ENCODE peak calls at places on chromosome 7, in four cellular contexts. One of them, this sample, is unnamed. For H3K4me1, the result is how much of the 10 kb centered on the place peaks cover.

GRCh38 chr7:79833616-79834015 is 301.0 kb upstream of the GNAI1 start:
- DNase-seq in mesendoderm: no peak
- DNase-seq in body of pancreas: no peak
- DNase-seq in fibroblast of lung: no peak
- DNase-seq in this sample: no peak

GRCh38 chr7:50379082-50379481 is 71.1 kb downstream of the FIGNL1 start:
- DNase-seq in mesendoderm: peak
- DNase-seq in body of pancreas: no peak
- DNase-seq in fibroblast of lung: no peak
- DNase-seq in this sample: peak

GRCh38 chr7:16847381-16847860 is 34.4 kb downstream of the AGR3 start:
- DNase-seq in mesendoderm: peak
- DNase-seq in body of pancreas: peak
- DNase-seq in fibroblast of lung: no peak
- DNase-seq in this sample: peak

GRCh38 chr7:25672476-25672875 is 444.2 kb upstream of the NPVF start:
- DNase-seq in mesendoderm: no peak
- DNase-seq in body of pancreas: no peak
- DNase-seq in fibroblast of lung: no peak
- DNase-seq in this sample: no peak

GRCh38 chr7:150379590-150380379 is 655 bp downstream of the ZNF775 start:
- DNase-seq in mesendoderm: no peak
- DNase-seq in body of pancreas: no peak
- DNase-seq in fibroblast of lung: peak
- DNase-seq in this sample: no peak

GRCh38 chr7:99625961-99626360 is 9.2 kb downstream of the ZSCAN25 start:
- DNase-seq in mesendoderm: no peak
- DNase-seq in body of pancreas: no peak
- DNase-seq in fibroblast of lung: no peak
- DNase-seq in this sample: no peak

GRCh38 chr7:142583424-142583823 is 165.8 kb upstream of the PRSS1 start:
- DNase-seq in mesendoderm: peak
- DNase-seq in body of pancreas: peak
- DNase-seq in fibroblast of lung: peak
- DNase-seq in this sample: peak

GRCh38 chr7:130910949-130911944 is 177.2 kb upstream of the KLF14 start:
- DNase-seq in mesendoderm: no peak
- DNase-seq in body of pancreas: no peak
- DNase-seq in fibroblast of lung: peak
- DNase-seq in this sample: no peak

GRCh38 chr7:83691095-83691494 is 42.2 kb upstream of the SEMA3E start:
- DNase-seq in mesendoderm: peak
- DNase-seq in body of pancreas: no peak
- DNase-seq in fibroblast of lung: no peak
- DNase-seq in this sample: no peak

GRCh38 chr7:113209449-113210203 is 91.3 kb upstream of the SMIM30 start:
- DNase-seq in mesendoderm: peak
- DNase-seq in body of pancreas: no peak
- DNase-seq in fibroblast of lung: peak
- DNase-seq in this sample: peak

DNA sequence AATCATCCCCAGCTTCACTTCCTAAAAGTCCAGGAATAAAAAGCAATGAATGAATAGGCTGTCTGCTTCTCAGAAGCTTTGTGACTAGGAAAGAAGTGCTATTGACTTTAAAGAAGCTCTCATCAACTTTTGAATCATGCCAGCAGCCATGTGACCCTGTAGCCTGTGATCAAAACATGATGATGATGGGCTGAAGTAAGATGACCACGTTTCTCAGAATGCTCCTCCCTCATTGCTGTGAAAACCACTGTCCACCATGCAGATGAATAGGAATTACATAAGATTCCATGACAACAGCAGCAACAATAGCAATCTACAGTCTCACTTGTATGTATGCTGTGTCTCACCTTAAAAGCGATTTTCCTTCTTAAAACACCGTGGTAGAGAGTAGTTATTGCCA is 228.4 kb downstream of the TRIL start:
- DNase-seq in mesendoderm: no peak
- DNase-seq in body of pancreas: no peak
- DNase-seq in fibroblast of lung: no peak
- DNase-seq in this sample: no peak
- H3K4me1 ChIP-seq in mesendoderm: under half
- H3K4me1 ChIP-seq in body of pancreas: under half
- H3K4me1 ChIP-seq in fibroblast of lung: under half
- H3K4me1 ChIP-seq in this sample: under half

GRCh38 chr7:82690944-82691343 is 247.4 kb upstream of the CACNA2D1 start:
- DNase-seq in mesendoderm: no peak
- DNase-seq in body of pancreas: no peak
- DNase-seq in fibroblast of lung: no peak
- DNase-seq in this sample: no peak
- H3K27ac ChIP-seq in mesendoderm: no peak
- H3K27ac ChIP-seq in body of pancreas: no peak
- H3K27ac ChIP-seq in fibroblast of lung: no peak
- H3K27ac ChIP-seq in this sample: no peak

DNA sequence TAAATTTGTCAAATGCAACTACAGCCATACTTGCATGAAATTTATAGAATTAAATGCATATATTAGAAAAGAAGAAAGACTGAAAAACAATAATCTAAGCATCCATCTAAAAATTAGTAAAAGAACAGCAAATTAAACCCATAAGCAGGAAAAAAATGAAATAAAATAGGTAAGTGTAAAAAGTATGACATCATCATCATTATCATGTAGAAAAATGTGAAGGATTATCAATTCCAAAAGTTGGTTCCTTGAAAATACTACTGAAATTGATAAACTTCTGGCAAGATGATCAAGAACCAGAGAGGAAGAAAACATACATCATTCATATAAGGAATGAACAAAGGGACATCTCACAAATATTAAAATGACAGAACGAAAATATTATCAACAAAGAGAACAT is 19.6 kb upstream of the HECW1 start:
- DNase-seq in mesendoderm: no peak
- DNase-seq in body of pancreas: no peak
- DNase-seq in fibroblast of lung: no peak
- DNase-seq in this sample: no peak
- H3K4me1 ChIP-seq in mesendoderm: under half
- H3K4me1 ChIP-seq in body of pancreas: under half
- H3K4me1 ChIP-seq in fibroblast of lung: under half
- H3K4me1 ChIP-seq in this sample: under half

GRCh38 chr7:151744656-151745055 is 132.3 kb downstream of the PRKAG2 start:
- DNase-seq in mesendoderm: no peak
- DNase-seq in body of pancreas: no peak
- DNase-seq in fibroblast of lung: no peak
- DNase-seq in this sample: no peak

GRCh38 chr7:151742713-151743480 is 134.0 kb downstream of the PRKAG2 start:
- DNase-seq in mesendoderm: peak
- DNase-seq in body of pancreas: no peak
- DNase-seq in fibroblast of lung: no peak
- DNase-seq in this sample: no peak

GRCh38 chr7:151743481-151743983 is 133.4 kb downstream of the PRKAG2 start:
- DNase-seq in mesendoderm: no peak
- DNase-seq in body of pancreas: no peak
- DNase-seq in fibroblast of lung: no peak
- DNase-seq in this sample: no peak

GRCh38 chr7:151745090-151745638 is 131.8 kb downstream of the PRKAG2 start:
- DNase-seq in mesendoderm: no peak
- DNase-seq in body of pancreas: peak
- DNase-seq in fibroblast of lung: peak
- DNase-seq in this sample: no peak

GRCh38 chr7:151744051-151744580 is 132.8 kb downstream of the PRKAG2 start:
- DNase-seq in mesendoderm: no peak
- DNase-seq in body of pancreas: no peak
- DNase-seq in fibroblast of lung: no peak
- DNase-seq in this sample: no peak
- H3K27ac ChIP-seq in mesendoderm: no peak
- H3K27ac ChIP-seq in body of pancreas: no peak
- H3K27ac ChIP-seq in fibroblast of lung: no peak
- H3K27ac ChIP-seq in this sample: no peak

GRCh38 chr7:5594616-5595544 is 171.2 kb upstream of the TNRC18 start:
- DNase-seq in mesendoderm: peak
- DNase-seq in body of pancreas: no peak
- DNase-seq in fibroblast of lung: peak
- DNase-seq in this sample: peak
- H3K4me1 ChIP-seq in mesendoderm: under half
- H3K4me1 ChIP-seq in body of pancreas: under half
- H3K4me1 ChIP-seq in fibroblast of lung: under half
- H3K4me1 ChIP-seq in this sample: under half

DNA sequence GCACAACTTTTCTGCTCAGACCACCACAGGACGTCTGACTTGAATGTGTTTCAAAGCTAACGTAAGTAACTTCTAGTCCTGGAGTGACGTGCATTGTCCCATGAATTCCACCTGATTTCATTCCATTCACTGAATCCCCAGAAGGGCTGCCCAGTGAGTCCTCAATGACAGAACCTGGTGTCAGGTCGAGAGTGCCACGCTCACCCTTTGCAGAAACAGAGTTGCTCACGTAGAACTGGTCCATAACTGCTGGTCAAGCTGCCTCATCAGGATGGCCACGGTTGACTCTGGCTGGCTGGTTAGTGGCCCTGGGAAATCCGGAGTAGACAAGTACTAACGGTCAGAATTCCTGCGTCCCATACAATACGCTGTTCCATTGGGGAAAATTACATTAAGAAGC is 50.6 kb upstream of the UBE3C start:
- DNase-seq in mesendoderm: no peak
- DNase-seq in body of pancreas: no peak
- DNase-seq in fibroblast of lung: no peak
- DNase-seq in this sample: no peak
- H3K27ac ChIP-seq in mesendoderm: no peak
- H3K27ac ChIP-seq in body of pancreas: no peak
- H3K27ac ChIP-seq in fibroblast of lung: no peak
- H3K27ac ChIP-seq in this sample: no peak

DNA sequence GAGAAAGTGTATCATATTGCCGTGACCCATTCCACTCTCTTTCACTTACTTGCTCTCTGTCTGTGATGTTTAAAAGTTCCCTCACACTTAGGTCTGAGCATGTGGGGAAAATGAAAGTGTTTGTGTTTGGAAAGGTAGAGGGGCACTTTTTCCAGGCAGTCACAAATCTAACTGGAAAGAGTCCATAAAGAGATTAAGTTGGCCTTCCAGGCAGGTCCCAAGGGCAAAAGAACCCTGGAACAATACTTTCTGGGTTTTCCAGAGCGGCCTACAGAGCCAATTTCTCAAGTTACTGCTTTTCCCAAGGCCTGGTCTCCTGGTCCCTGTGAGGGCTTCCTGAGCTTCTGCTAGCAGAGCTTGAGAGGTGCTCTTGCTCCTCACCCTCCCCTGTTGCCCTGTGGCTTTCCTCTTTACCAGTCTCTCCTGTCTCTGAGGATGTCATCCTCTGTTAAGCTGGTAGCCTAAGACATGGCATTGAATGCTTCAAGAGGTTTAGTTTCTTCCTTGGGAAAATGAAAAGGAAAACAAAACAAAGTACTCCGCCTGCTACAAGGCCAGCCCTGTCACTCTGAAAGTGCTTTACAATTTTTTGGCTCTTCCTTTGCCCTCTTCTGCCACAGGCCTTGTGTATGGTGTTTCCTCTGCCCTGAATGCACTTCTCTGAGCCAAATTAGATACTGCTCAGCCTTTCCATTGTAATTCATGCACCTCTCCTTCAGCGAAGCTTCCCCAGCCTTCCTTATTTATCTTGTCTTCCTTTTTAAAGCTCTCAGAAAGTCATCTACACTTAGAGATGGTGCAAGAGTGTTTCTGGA is 20.1 kb downstream of the TES start:
- DNase-seq in mesendoderm: no peak
- DNase-seq in body of pancreas: peak
- DNase-seq in fibroblast of lung: no peak
- DNase-seq in this sample: no peak
- H3K4me1 ChIP-seq in mesendoderm: under half
- H3K4me1 ChIP-seq in body of pancreas: under half
- H3K4me1 ChIP-seq in fibroblast of lung: under half
- H3K4me1 ChIP-seq in this sample: half or more

GRCh38 chr7:158368449-158368848 is 219.2 kb downstream of the PTPRN2 start:
- DNase-seq in mesendoderm: no peak
- DNase-seq in body of pancreas: no peak
- DNase-seq in fibroblast of lung: no peak
- DNase-seq in this sample: no peak

GRCh38 chr7:158366916-158367633 is 220.5 kb downstream of the PTPRN2 start:
- DNase-seq in mesendoderm: no peak
- DNase-seq in body of pancreas: no peak
- DNase-seq in fibroblast of lung: no peak
- DNase-seq in this sample: no peak

GRCh38 chr7:158367634-158367982 is 220.0 kb downstream of the PTPRN2 start:
- DNase-seq in mesendoderm: no peak
- DNase-seq in body of pancreas: no peak
- DNase-seq in fibroblast of lung: no peak
- DNase-seq in this sample: no peak

GRCh38 chr7:158369866-158370265 is 217.8 kb downstream of the PTPRN2 start:
- DNase-seq in mesendoderm: no peak
- DNase-seq in body of pancreas: no peak
- DNase-seq in fibroblast of lung: no peak
- DNase-seq in this sample: no peak

DNA sequence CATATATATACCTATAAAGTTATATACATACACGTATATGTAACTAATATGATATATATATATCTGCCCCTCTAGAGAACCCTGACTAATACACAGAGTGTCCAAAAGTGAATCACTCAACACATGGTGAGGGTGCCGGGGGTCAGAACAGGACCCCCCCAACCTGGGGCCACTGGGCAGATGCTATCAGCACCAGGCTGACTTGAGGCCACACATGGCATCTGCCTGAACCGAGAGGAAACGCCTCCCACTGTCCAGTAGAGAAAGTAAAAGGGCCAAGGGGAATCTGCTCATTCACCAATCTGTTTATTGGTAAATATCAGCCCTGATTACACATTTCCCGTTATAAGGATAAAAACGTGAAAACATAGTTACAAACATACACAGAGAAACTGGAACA is 218.3 kb downstream of the PTPRN2 start:
- DNase-seq in mesendoderm: no peak
- DNase-seq in body of pancreas: no peak
- DNase-seq in fibroblast of lung: no peak
- DNase-seq in this sample: no peak
- H3K27ac ChIP-seq in mesendoderm: no peak
- H3K27ac ChIP-seq in body of pancreas: no peak
- H3K27ac ChIP-seq in fibroblast of lung: no peak
- H3K27ac ChIP-seq in this sample: no peak

GRCh38 chr7:2508327-2509231 is 11.0 kb upstream of the LFNG start:
- DNase-seq in mesendoderm: peak
- DNase-seq in body of pancreas: peak
- DNase-seq in fibroblast of lung: no peak
- DNase-seq in this sample: no peak

GRCh38 chr7:2507208-2507916 is 12.2 kb upstream of the LFNG start:
- DNase-seq in mesendoderm: no peak
- DNase-seq in body of pancreas: no peak
- DNase-seq in fibroblast of lung: no peak
- DNase-seq in this sample: no peak

GRCh38 chr7:2510130-2510776 is 9.3 kb upstream of the LFNG start:
- DNase-seq in mesendoderm: no peak
- DNase-seq in body of pancreas: no peak
- DNase-seq in fibroblast of lung: no peak
- DNase-seq in this sample: no peak

GRCh38 chr7:2509298-2509906 is 10.2 kb upstream of the LFNG start:
- DNase-seq in mesendoderm: no peak
- DNase-seq in body of pancreas: no peak
- DNase-seq in fibroblast of lung: no peak
- DNase-seq in this sample: no peak

GRCh38 chr7:2507917-2508306 is 11.7 kb upstream of the LFNG start:
- DNase-seq in mesendoderm: no peak
- DNase-seq in body of pancreas: no peak
- DNase-seq in fibroblast of lung: no peak
- DNase-seq in this sample: no peak
- H3K4me1 ChIP-seq in mesendoderm: under half
- H3K4me1 ChIP-seq in body of pancreas: under half
- H3K4me1 ChIP-seq in fibroblast of lung: under half
- H3K4me1 ChIP-seq in this sample: under half

GRCh38 chr7:840001-840600 is 7.8 kb downstream of the SUN1 start:
- DNase-seq in mesendoderm: no peak
- DNase-seq in body of pancreas: no peak
- DNase-seq in fibroblast of lung: no peak
- DNase-seq in this sample: no peak
- H3K27ac ChIP-seq in mesendoderm: no peak
- H3K27ac ChIP-seq in body of pancreas: no peak
- H3K27ac ChIP-seq in fibroblast of lung: no peak
- H3K27ac ChIP-seq in this sample: no peak

This sample was measured in foreskin keratinocyte.